ENCODE peak calls at places on chromosomes 6 and 20, in nine cellular contexts. K, O, N, L, M, G, X, Y and P are unnamed samples.

GRCh38 chr6:78854501-78854900 is 12.8 kb upstream of the IRAK1BP1 start:
- DNase-seq in L (no peak), K (no peak), G (no peak), X (no peak), O (no peak), M (no peak), Y (no peak), N (no peak), P (no peak)

GRCh38 chr20:52926505-52926904 is 45.7 kb upstream of the TSHZ2 start:
- DNase-seq in O (no peak), G (no peak), X (no peak), K (no peak), Y (peak), L (no peak), N (no peak), M (peak), P (no peak)

GRCh38 chr6:33776764-33777163 is 12.2 kb downstream of the LEMD2 start:
- DNase-seq in O (peak), N (no peak), X (no peak), M (no peak), K (no peak), L (no peak), Y (no peak), G (no peak), P (no peak)

GRCh38 chr6:53112404-53112803 is 36.2 kb downstream of the GCM1 start:
- DNase-seq in K (no peak), M (no peak), Y (peak), G (no peak), L (no peak), O (no peak), N (no peak), X (peak), P (no peak)

GRCh38 chr6:130164251-130164650 is 58.5 kb downstream of the SAMD3 start:
- DNase-seq in N (no peak), G (no peak), X (no peak), K (no peak), Y (no peak), O (no peak), M (no peak), L (no peak), P (no peak)

GRCh38 chr6:111842891-111843290 is 30.4 kb downstream of the FYN start:
- DNase-seq in X (no peak), O (no peak), K (no peak), G (no peak), M (no peak), N (no peak), L (no peak), Y (no peak), P (no peak)

GRCh38 chr6:135540207-135540877 is 42.8 kb upstream of the AHI1 start:
- DNase-seq in X (no peak), K (no peak), N (no peak), M (peak), G (no peak), O (no peak), L (no peak), Y (no peak), P (no peak)

GRCh38 chr20:3671986-3672863 is 9.0 kb upstream of the GFRA4 start:
- DNase-seq in O (peak), G (no peak), Y (no peak), X (no peak), N (no peak), L (no peak), M (no peak), K (no peak), P (no peak)

GRCh38 chr6:10082385-10082784 is 332.5 kb downstream of the TFAP2A start:
- DNase-seq in K (no peak), X (no peak), L (no peak), N (no peak), Y (peak), O (no peak), M (no peak), G (no peak), P (no peak)

GRCh38 chr6:40585661-40586269 is 1.4 kb downstream of the LRFN2 start:
- DNase-seq in Y (no peak), M (no peak), G (no peak), N (no peak), O (no peak), K (no peak), L (no peak), X (no peak), P (no peak)

GRCh38 chr6:84329077-84329476 is 101.6 kb upstream of the CEP162 start:
- DNase-seq in X (no peak), K (no peak), L (no peak), G (no peak), O (no peak), Y (no peak), N (no peak), M (no peak), P (no peak)

GRCh38 chr6:22583230-22583629 is 13.9 kb downstream of the HDGFL1 start:
- DNase-seq in G (no peak), O (no peak), Y (no peak), K (no peak), L (no peak), N (no peak), M (no peak), X (no peak), P (no peak)

GRCh38 chr6:168533428-168533827 is 92.4 kb downstream of the SMOC2 start:
- DNase-seq in N (peak), O (no peak), X (no peak), M (no peak), Y (no peak), L (no peak), K (no peak), G (no peak), P (no peak)

GRCh38 chr6:14828146-14828705 is 417.6 kb upstream of the JARID2 start:
- DNase-seq in Y (no peak), O (no peak), N (no peak), G (no peak), M (no peak), K (no peak), X (no peak), L (no peak), P (no peak)

GRCh38 chr6:158629376-158630221 is 14.9 kb downstream of the DYNLT1 start:
- DNase-seq in Y (no peak), L (no peak), N (no peak), M (no peak), G (peak), O (no peak), X (no peak), K (peak), P (no peak)
- H3K4me3 ChIP-seq in Y (no peak), L (no peak), N (no peak), M (no peak), G (no peak), O (no peak), X (no peak), K (no peak), P (no peak)

DNA sequence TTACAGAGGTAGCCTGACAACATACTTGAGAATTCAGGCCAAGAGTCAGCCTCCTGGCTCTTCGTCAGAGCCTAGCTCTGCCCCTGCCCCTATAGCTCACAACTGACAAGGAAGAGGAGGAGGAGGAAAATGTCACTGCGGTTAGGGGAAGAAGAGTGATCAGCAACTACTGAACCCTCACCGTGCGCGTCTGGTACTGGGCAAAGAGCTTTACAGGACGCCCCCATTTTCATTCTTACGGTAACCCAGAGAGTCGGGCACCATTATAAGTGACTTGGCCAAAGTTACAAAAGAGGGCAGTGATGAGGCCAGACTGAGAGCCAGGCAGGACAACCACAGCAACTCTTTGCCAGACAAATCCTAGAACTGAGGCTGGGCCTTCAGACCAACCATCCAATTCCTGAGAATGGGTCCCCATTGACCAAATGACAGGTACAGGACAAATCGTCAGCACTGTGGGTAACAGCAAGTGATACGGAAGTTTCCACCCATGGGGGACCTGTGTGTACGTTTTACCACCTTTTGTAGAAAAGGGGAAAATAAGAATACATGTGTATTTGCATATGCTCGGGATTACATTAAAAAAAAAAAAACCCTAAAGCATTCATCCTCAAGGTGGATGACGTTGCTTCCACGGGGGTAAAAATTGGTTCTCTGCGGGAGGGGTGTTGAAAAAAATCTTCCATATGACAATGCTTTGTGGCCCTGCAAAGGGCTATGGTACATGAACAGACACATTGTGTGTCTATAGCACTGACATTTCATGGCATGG is 118.1 kb downstream of the NFATC2 start:
- DNase-seq in Y (no peak), M (no peak), K (no peak), N (no peak), O (no peak), L (no peak), G (no peak), X (no peak), P (no peak)
- H3K4me3 ChIP-seq in Y (no peak), M (no peak), K (no peak), N (no peak), O (no peak), L (no peak), G (no peak), X (no peak), P (no peak)

GRCh38 chr20:57582432-57583288 is 21.8 kb downstream of the PCK1 start:
- DNase-seq in Y (no peak), L (peak), M (peak), G (peak), K (no peak), O (no peak), N (peak), X (no peak), P (peak)
- H3K4me3 ChIP-seq in Y (no peak), L (peak), M (no peak), G (no peak), K (no peak), O (no peak), N (no peak), X (no peak), P (no peak)

DNA sequence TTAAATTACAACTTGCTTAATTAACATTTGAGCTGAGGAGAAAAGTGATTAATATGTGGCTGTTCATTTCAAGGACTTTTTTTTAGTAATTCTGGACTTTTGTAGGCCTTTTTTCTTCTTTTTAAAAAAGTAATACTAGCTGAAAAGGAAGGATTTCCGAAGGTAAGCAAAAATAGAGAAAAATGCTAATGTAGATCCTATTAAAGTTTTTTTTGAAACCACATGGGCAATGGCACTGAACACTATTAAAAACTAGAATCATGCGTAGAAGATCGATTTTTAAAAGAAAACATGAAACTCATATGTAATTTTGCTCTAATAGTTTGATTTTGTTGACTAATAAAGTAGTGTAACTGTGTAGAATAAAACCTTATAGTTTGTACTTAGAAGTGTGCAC is 2.4 kb downstream of the BAG2 start:
- DNase-seq in O (no peak), X (no peak), M (no peak), G (no peak), K (no peak), Y (no peak), N (no peak), L (no peak), P (no peak)
- H3K4me3 ChIP-seq in O (peak), X (no peak), M (peak), G (no peak), K (peak), Y (peak), N (peak), L (peak), P (peak)

GRCh38 chr20:59935457-59936185 is 2.2 kb upstream of the SYCP2 start:
- DNase-seq in M (no peak), X (no peak), K (no peak), L (no peak), G (no peak), N (no peak), O (no peak), Y (no peak), P (no peak)

GRCh38 chr20:59932616-59933295 is 681 bp downstream of the SYCP2 start:
- DNase-seq in O (peak), L (no peak), M (no peak), N (no peak), X (no peak), G (no peak), Y (no peak), K (no peak), P (no peak)

GRCh38 chr20:59933296-59933848 is at the start of gene SYCP2:
- DNase-seq in M (peak), L (no peak), O (peak), K (peak), X (no peak), G (peak), N (peak), Y (peak), P (peak)

GRCh38 chr20:59933849-59934585 is 580 bp upstream of the SYCP2 start:
- DNase-seq in K (peak), O (peak), G (peak), N (peak), M (peak), X (no peak), Y (peak), L (no peak), P (peak)

DNA sequence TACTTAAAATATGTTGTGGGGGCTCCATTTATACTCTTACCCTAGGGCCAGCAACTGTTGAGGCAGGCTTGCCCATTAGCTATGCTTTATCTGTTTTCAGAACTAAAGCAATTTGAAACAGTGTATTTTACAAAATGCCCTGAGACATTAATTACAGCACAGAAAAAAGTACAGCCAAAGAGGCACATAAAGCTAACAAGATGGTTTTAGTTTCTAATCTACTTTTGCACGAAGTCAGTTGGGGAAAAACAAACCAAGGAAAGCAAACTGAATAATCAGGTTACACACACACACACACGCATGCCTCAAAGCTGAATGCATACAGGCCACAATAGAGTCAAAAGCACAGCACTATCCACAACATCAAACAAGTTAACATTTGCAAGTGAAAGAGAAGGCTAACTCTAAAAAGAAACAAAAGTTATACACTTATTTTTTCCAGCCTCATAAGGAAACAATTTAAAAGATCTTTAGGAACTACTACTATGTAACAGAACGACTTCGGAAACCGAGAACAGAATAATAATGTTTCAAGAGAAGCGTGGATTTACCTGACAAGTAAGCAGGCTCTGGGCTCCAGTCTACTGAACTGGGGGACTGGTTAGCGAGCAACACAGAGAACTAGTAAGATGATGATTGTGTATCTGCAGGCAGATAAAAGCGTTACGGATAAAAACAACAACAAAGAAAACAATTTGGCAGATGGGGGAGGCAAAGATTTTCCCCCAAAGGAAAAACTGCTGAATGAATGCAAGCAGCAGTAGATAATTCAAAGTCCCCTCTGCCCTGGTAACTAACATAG is 1.7 kb downstream of the SYCP2 start:
- DNase-seq in K (no peak), X (no peak), L (no peak), Y (no peak), M (no peak), N (no peak), O (no peak), G (no peak), P (no peak)
- H3K4me3 ChIP-seq in K (no peak), X (no peak), L (no peak), Y (no peak), M (no peak), N (no peak), O (no peak), G (no peak), P (no peak)

DNA sequence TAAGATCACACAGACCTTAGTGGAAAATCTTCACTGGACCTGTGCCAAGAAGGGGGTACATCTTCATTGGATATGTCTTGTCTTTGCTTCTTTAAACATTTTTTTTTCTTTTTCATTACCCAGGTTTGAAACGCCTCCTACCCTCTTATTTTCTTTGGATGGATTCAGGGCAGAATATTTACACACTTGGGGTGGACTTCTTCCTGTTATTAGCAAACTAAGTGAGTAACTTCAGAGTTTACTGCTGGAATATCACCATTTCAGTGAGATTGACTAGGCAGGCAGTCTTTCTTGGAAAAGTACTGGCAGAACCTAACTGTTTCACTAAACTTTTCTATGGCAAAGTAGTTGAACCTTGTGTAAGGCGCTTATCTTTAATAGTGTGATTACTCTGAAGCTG is 47.0 kb downstream of the ENPP1 start:
- DNase-seq in O (no peak), K (no peak), X (no peak), M (no peak), Y (no peak), N (no peak), G (no peak), L (no peak), P (no peak)
- H3K4me3 ChIP-seq in O (no peak), K (no peak), X (no peak), M (no peak), Y (no peak), N (no peak), G (no peak), L (no peak), P (no peak)